ENCODE peak calls at places on chromosomes 13 and 19, in four cellular contexts. One of them, this sample, is unnamed.

GRCh38 chr13:53105881-53106280 is 77.3 kb downstream of the OLFM4 start:
- DNase-seq in fibroblast of pulmonary artery: no peak
- DNase-seq in heart left ventricle: no peak
- DNase-seq in progenitor cell of endocrine pancreas: no peak
- DNase-seq in this sample: no peak

GRCh38 chr13:28476919-28477708 is 17.8 kb downstream of the FLT1 start:
- DNase-seq in progenitor cell of endocrine pancreas: no peak
- DNase-seq in fibroblast of pulmonary artery: no peak
- DNase-seq in heart left ventricle: no peak
- DNase-seq in this sample: no peak

GRCh38 chr19:9721861-9722260 is 46.7 kb downstream of the ZNF846 start:
- DNase-seq in progenitor cell of endocrine pancreas: no peak
- DNase-seq in heart left ventricle: no peak
- DNase-seq in fibroblast of pulmonary artery: no peak
- DNase-seq in this sample: no peak

GRCh38 chr13:52599853-52600603 is 42.2 kb upstream of the HNRNPA1L2 start:
- DNase-seq in heart left ventricle: peak
- DNase-seq in progenitor cell of endocrine pancreas: peak
- DNase-seq in fibroblast of pulmonary artery: peak
- DNase-seq in this sample: no peak

GRCh38 chr19:12954150-12954962 is 2.7 kb downstream of the GADD45GIP1 start:
- DNase-seq in fibroblast of pulmonary artery: no peak
- DNase-seq in heart left ventricle: no peak
- DNase-seq in progenitor cell of endocrine pancreas: no peak
- DNase-seq in this sample: no peak

GRCh38 chr13:49560270-49561063 is 24.9 kb downstream of the RCBTB1 start:
- DNase-seq in fibroblast of pulmonary artery: peak
- DNase-seq in heart left ventricle: no peak
- DNase-seq in progenitor cell of endocrine pancreas: peak
- DNase-seq in this sample: no peak

GRCh38 chr19:6723108-6723618 is 2.7 kb upstream of the C3 start:
- DNase-seq in heart left ventricle: peak
- DNase-seq in fibroblast of pulmonary artery: peak
- DNase-seq in progenitor cell of endocrine pancreas: no peak
- DNase-seq in this sample: peak

GRCh38 chr13:41962994-41963393 is 2.1 kb upstream of the VWA8 start:
- DNase-seq in heart left ventricle: no peak
- DNase-seq in progenitor cell of endocrine pancreas: no peak
- DNase-seq in fibroblast of pulmonary artery: no peak
- DNase-seq in this sample: no peak

GRCh38 chr19:39936020-39936419 is 1.6 kb upstream of the FCGBP start:
- DNase-seq in heart left ventricle: no peak
- DNase-seq in fibroblast of pulmonary artery: no peak
- DNase-seq in progenitor cell of endocrine pancreas: no peak
- DNase-seq in this sample: no peak

GRCh38 chr13:28324181-28324789 is 170.6 kb downstream of the FLT1 start:
- DNase-seq in fibroblast of pulmonary artery: peak
- DNase-seq in heart left ventricle: no peak
- DNase-seq in progenitor cell of endocrine pancreas: peak
- DNase-seq in this sample: no peak

GRCh38 chr13:74886496-74886895 is 595.5 kb downstream of the TBC1D4 start:
- DNase-seq in heart left ventricle: no peak
- DNase-seq in fibroblast of pulmonary artery: peak
- DNase-seq in progenitor cell of endocrine pancreas: no peak
- DNase-seq in this sample: no peak

GRCh38 chr13:110616103-110617101 is 1.1 kb downstream of the NAXD start:
- DNase-seq in progenitor cell of endocrine pancreas: no peak
- DNase-seq in fibroblast of pulmonary artery: peak
- DNase-seq in heart left ventricle: no peak
- DNase-seq in this sample: no peak

GRCh38 chr13:20553309-20553708 is 13.6 kb upstream of the IFT88 start:
- DNase-seq in fibroblast of pulmonary artery: no peak
- DNase-seq in heart left ventricle: no peak
- DNase-seq in progenitor cell of endocrine pancreas: no peak
- DNase-seq in this sample: no peak

GRCh38 chr19:8459520-8460260 is 14.9 kb downstream of the HNRNPM start:
- DNase-seq in progenitor cell of endocrine pancreas: no peak
- DNase-seq in heart left ventricle: no peak
- DNase-seq in fibroblast of pulmonary artery: peak
- DNase-seq in this sample: no peak

GRCh38 chr13:24512208-24513068 is at the start of gene PARP4:
- DNase-seq in fibroblast of pulmonary artery: peak
- DNase-seq in progenitor cell of endocrine pancreas: peak
- DNase-seq in heart left ventricle: peak
- DNase-seq in this sample: peak

GRCh38 chr13:40334031-40334430 is 332.4 kb downstream of the FOXO1 start:
- DNase-seq in progenitor cell of endocrine pancreas: no peak
- DNase-seq in heart left ventricle: no peak
- DNase-seq in fibroblast of pulmonary artery: no peak
- DNase-seq in this sample: no peak

GRCh38 chr19:47507031-47507430 is 7.8 kb downstream of the NAPA start:
- DNase-seq in progenitor cell of endocrine pancreas: no peak
- DNase-seq in fibroblast of pulmonary artery: no peak
- DNase-seq in heart left ventricle: no peak
- DNase-seq in this sample: no peak

GRCh38 chr13:71922191-71922590 is 55.2 kb upstream of the DACH1 start:
- DNase-seq in progenitor cell of endocrine pancreas: no peak
- DNase-seq in heart left ventricle: no peak
- DNase-seq in fibroblast of pulmonary artery: peak
- DNase-seq in this sample: no peak

GRCh38 chr13:105219636-105220035 is 1315.8 kb downstream of the EFNB2 start:
- DNase-seq in progenitor cell of endocrine pancreas: no peak
- DNase-seq in fibroblast of pulmonary artery: no peak
- DNase-seq in heart left ventricle: no peak
- DNase-seq in this sample: no peak

GRCh38 chr19:48169585-48169973 is 565 bp downstream of the LIG1 start:
- DNase-seq in fibroblast of pulmonary artery: peak
- DNase-seq in progenitor cell of endocrine pancreas: peak
- DNase-seq in heart left ventricle: peak
- DNase-seq in this sample: peak

GRCh38 chr19:22519152-22519551 is 97.0 kb upstream of the ZNF98 start:
- DNase-seq in heart left ventricle: no peak
- DNase-seq in progenitor cell of endocrine pancreas: no peak
- DNase-seq in fibroblast of pulmonary artery: no peak
- DNase-seq in this sample: no peak

GRCh38 chr13:37295046-37295445 is 189.6 kb upstream of the CSNK1A1L start:
- DNase-seq in fibroblast of pulmonary artery: peak
- DNase-seq in heart left ventricle: peak
- DNase-seq in progenitor cell of endocrine pancreas: no peak
- DNase-seq in this sample: no peak

GRCh38 chr19:18418725-18419194 is 438 bp upstream of the SSBP4 start:
- DNase-seq in fibroblast of pulmonary artery: no peak
- DNase-seq in heart left ventricle: peak
- DNase-seq in progenitor cell of endocrine pancreas: peak
- DNase-seq in this sample: no peak

GRCh38 chr19:51777570-51778460 is 16.8 kb downstream of the FPR2 start:
- DNase-seq in progenitor cell of endocrine pancreas: peak
- DNase-seq in heart left ventricle: no peak
- DNase-seq in fibroblast of pulmonary artery: peak
- DNase-seq in this sample: no peak

GRCh38 chr13:112730157-112730671 is 40.4 kb downstream of the ATP11A start:
- DNase-seq in heart left ventricle: no peak
- DNase-seq in progenitor cell of endocrine pancreas: no peak
- DNase-seq in fibroblast of pulmonary artery: peak
- DNase-seq in this sample: no peak

GRCh38 chr19:38676023-38676877 is 28.8 kb downstream of the ACTN4 start:
- DNase-seq in heart left ventricle: no peak
- DNase-seq in progenitor cell of endocrine pancreas: no peak
- DNase-seq in fibroblast of pulmonary artery: peak
- DNase-seq in this sample: no peak

GRCh38 chr19:38673030-38673429 is 25.6 kb downstream of the ACTN4 start:
- DNase-seq in progenitor cell of endocrine pancreas: no peak
- DNase-seq in heart left ventricle: no peak
- DNase-seq in fibroblast of pulmonary artery: no peak
- DNase-seq in this sample: no peak

GRCh38 chr19:38676878-38677646 is 29.6 kb downstream of the ACTN4 start:
- DNase-seq in progenitor cell of endocrine pancreas: no peak
- DNase-seq in heart left ventricle: no peak
- DNase-seq in fibroblast of pulmonary artery: no peak
- DNase-seq in this sample: no peak

GRCh38 chr19:38674388-38675133 is 27.1 kb downstream of the ACTN4 start:
- DNase-seq in fibroblast of pulmonary artery: no peak
- DNase-seq in heart left ventricle: no peak
- DNase-seq in progenitor cell of endocrine pancreas: no peak
- DNase-seq in this sample: no peak

GRCh38 chr19:38675611-38676010 is 28.2 kb downstream of the ACTN4 start:
- DNase-seq in fibroblast of pulmonary artery: no peak
- DNase-seq in heart left ventricle: no peak
- DNase-seq in progenitor cell of endocrine pancreas: no peak
- DNase-seq in this sample: no peak
- TF ChIP-seq CTCF in fibroblast of pulmonary artery: no peak
- TF ChIP-seq CTCF in heart left ventricle: no peak
- TF ChIP-seq CTCF in progenitor cell of endocrine pancreas: no peak
- TF ChIP-seq CTCF in this sample: no peak

GRCh38 chr19:3131168-3131567 is 4.7 kb upstream of the GNA15 start:
- DNase-seq in progenitor cell of endocrine pancreas: no peak
- DNase-seq in heart left ventricle: peak
- DNase-seq in fibroblast of pulmonary artery: no peak
- DNase-seq in this sample: no peak

GRCh38 chr19:3124630-3125029 is 11.2 kb upstream of the GNA15 start:
- DNase-seq in fibroblast of pulmonary artery: no peak
- DNase-seq in progenitor cell of endocrine pancreas: no peak
- DNase-seq in heart left ventricle: peak
- DNase-seq in this sample: no peak

GRCh38 chr19:3132971-3133792 is 2.7 kb upstream of the GNA15 start:
- DNase-seq in heart left ventricle: peak
- DNase-seq in fibroblast of pulmonary artery: peak
- DNase-seq in progenitor cell of endocrine pancreas: no peak
- DNase-seq in this sample: no peak

GRCh38 chr19:3125900-3126524 is 9.8 kb upstream of the GNA15 start:
- DNase-seq in progenitor cell of endocrine pancreas: peak
- DNase-seq in heart left ventricle: peak
- DNase-seq in fibroblast of pulmonary artery: peak
- DNase-seq in this sample: no peak

GRCh38 chr19:3129112-3129511 is 6.7 kb upstream of the GNA15 start:
- DNase-seq in heart left ventricle: no peak
- DNase-seq in progenitor cell of endocrine pancreas: no peak
- DNase-seq in fibroblast of pulmonary artery: peak
- DNase-seq in this sample: peak
- TF ChIP-seq CTCF in heart left ventricle: peak
- TF ChIP-seq CTCF in progenitor cell of endocrine pancreas: peak
- TF ChIP-seq CTCF in fibroblast of pulmonary artery: peak
- TF ChIP-seq CTCF in this sample: peak

DNA sequence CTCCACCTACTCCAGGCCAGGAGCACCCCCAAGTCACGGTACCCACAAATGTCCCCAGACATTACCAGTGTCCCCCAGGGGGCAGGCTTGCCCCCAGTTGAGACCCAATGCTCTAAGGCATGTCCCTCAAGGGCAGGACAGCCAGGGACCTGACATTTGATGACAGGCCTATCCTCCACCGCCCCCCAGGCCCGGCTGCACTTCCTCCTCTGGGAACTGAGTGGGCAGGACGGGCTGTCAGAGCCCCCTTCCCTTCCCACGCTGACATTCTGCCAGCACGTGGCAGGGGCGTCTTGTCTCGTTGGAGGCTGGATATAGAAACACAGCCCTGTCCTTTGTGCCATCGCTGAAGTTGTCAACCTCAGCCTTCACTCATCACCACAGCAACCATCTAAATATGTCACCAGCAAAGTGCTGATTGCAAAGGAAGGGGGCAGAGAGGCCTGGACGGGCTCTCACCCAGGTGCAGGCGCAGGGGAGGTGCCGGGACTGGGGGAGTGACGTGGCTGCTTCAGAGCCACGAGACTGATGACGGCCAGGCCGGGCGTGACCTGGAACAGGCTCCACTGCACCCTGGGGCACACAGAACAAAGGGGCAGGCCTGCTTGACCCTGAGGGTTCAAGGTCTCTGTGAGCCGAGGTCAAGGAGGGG is 38.4 kb downstream of the GNG7 start:
- DNase-seq in fibroblast of pulmonary artery: no peak
- DNase-seq in progenitor cell of endocrine pancreas: no peak
- DNase-seq in heart left ventricle: peak
- DNase-seq in this sample: no peak
- TF ChIP-seq CTCF in fibroblast of pulmonary artery: peak
- TF ChIP-seq CTCF in progenitor cell of endocrine pancreas: no peak
- TF ChIP-seq CTCF in heart left ventricle: peak
- TF ChIP-seq CTCF in this sample: no peak

GRCh38 chr19:34209726-34210125 is 37.4 kb downstream of the LSM14A start:
- DNase-seq in fibroblast of pulmonary artery: no peak
- DNase-seq in progenitor cell of endocrine pancreas: no peak
- DNase-seq in heart left ventricle: no peak
- DNase-seq in this sample: no peak

GRCh38 chr19:34215666-34216038 is 38.7 kb upstream of the GARRE1 start:
- DNase-seq in fibroblast of pulmonary artery: no peak
- DNase-seq in progenitor cell of endocrine pancreas: no peak
- DNase-seq in heart left ventricle: no peak
- DNase-seq in this sample: no peak

GRCh38 chr19:34214040-34214439 is 40.3 kb upstream of the GARRE1 start:
- DNase-seq in fibroblast of pulmonary artery: no peak
- DNase-seq in heart left ventricle: no peak
- DNase-seq in progenitor cell of endocrine pancreas: no peak
- DNase-seq in this sample: no peak

GRCh38 chr19:34215006-34215665 is 39.2 kb upstream of the GARRE1 start:
- DNase-seq in fibroblast of pulmonary artery: no peak
- DNase-seq in heart left ventricle: no peak
- DNase-seq in progenitor cell of endocrine pancreas: no peak
- DNase-seq in this sample: no peak

DNA sequence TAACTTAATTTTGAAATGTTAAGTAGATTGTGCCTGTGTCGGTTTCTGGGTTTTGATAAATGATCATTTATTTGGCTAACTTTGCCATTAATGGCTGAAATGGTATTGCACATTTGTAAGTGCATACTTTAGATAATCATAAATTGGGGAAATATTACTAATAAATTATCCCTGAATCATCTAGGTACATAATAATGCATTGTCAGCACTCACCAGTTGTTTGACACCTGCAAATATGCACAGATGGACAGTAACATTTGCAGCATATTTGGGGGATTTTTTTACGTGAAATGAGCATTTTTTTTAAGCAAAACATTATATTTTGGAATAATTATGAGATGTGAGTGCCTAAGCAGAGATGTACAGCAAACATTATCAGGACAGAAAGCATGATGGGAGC is 41.0 kb downstream of the LSM14A start:
- DNase-seq in heart left ventricle: no peak
- DNase-seq in progenitor cell of endocrine pancreas: no peak
- DNase-seq in fibroblast of pulmonary artery: no peak
- DNase-seq in this sample: no peak
- TF ChIP-seq CTCF in heart left ventricle: no peak
- TF ChIP-seq CTCF in progenitor cell of endocrine pancreas: no peak
- TF ChIP-seq CTCF in fibroblast of pulmonary artery: no peak
- TF ChIP-seq CTCF in this sample: no peak

This sample was measured in tibial nerve.